ENCODE peak calls at places on chromosomes 12 and 14, in six cellular contexts. One of them, this sample, is unnamed.

GRCh38 chr14:24513009-24513408 is 4.9 kb upstream of the CMA1 start:
- DNase-seq in DND-41: peak
- DNase-seq in right lobe of liver: no peak
- DNase-seq in fibroblast of mammary gland: no peak
- DNase-seq in epithelial cell of esophagus: no peak
- DNase-seq in adrenal gland: no peak
- DNase-seq in this sample: peak

GRCh38 chr12:121513464-121514183 is 67.2 kb downstream of the KDM2B start:
- DNase-seq in adrenal gland: peak
- DNase-seq in right lobe of liver: peak
- DNase-seq in DND-41: peak
- DNase-seq in fibroblast of mammary gland: no peak
- DNase-seq in epithelial cell of esophagus: peak
- DNase-seq in this sample: peak

GRCh38 chr12:18752280-18752920 is 14.5 kb downstream of the CAPZA3 start:
- DNase-seq in fibroblast of mammary gland: peak
- DNase-seq in adrenal gland: peak
- DNase-seq in right lobe of liver: no peak
- DNase-seq in epithelial cell of esophagus: peak
- DNase-seq in DND-41: no peak
- DNase-seq in this sample: no peak

GRCh38 chr14:81384900-81385299 is 15.2 kb downstream of the STON2 start:
- DNase-seq in adrenal gland: no peak
- DNase-seq in epithelial cell of esophagus: peak
- DNase-seq in right lobe of liver: no peak
- DNase-seq in fibroblast of mammary gland: peak
- DNase-seq in DND-41: no peak
- DNase-seq in this sample: no peak

GRCh38 chr14:104246401-104247335 is 108.3 kb downstream of the KIF26A start:
- DNase-seq in fibroblast of mammary gland: no peak
- DNase-seq in DND-41: no peak
- DNase-seq in epithelial cell of esophagus: no peak
- DNase-seq in adrenal gland: peak
- DNase-seq in right lobe of liver: peak
- DNase-seq in this sample: no peak

GRCh38 chr12:40534828-40535227 is 157.4 kb upstream of the CNTN1 start:
- DNase-seq in fibroblast of mammary gland: no peak
- DNase-seq in right lobe of liver: no peak
- DNase-seq in epithelial cell of esophagus: no peak
- DNase-seq in DND-41: no peak
- DNase-seq in adrenal gland: no peak
- DNase-seq in this sample: no peak

GRCh38 chr12:2447861-2448260 is 346.9 kb upstream of the FKBP4 start:
- DNase-seq in epithelial cell of esophagus: no peak
- DNase-seq in adrenal gland: no peak
- DNase-seq in fibroblast of mammary gland: no peak
- DNase-seq in DND-41: no peak
- DNase-seq in right lobe of liver: no peak
- DNase-seq in this sample: no peak

GRCh38 chr14:91138511-91139359 is 24.9 kb downstream of the DGLUCY start:
- DNase-seq in epithelial cell of esophagus: peak
- DNase-seq in adrenal gland: no peak
- DNase-seq in fibroblast of mammary gland: peak
- DNase-seq in right lobe of liver: no peak
- DNase-seq in DND-41: peak
- DNase-seq in this sample: peak

GRCh38 chr12:1562813-1563412 is 31.5 kb downstream of the FBXL14 start:
- DNase-seq in DND-41: no peak
- DNase-seq in right lobe of liver: no peak
- DNase-seq in fibroblast of mammary gland: no peak
- DNase-seq in adrenal gland: no peak
- DNase-seq in epithelial cell of esophagus: peak
- DNase-seq in this sample: no peak

GRCh38 chr12:56931474-56931978 is 2.7 kb downstream of the SDR9C7 start:
- DNase-seq in right lobe of liver: no peak
- DNase-seq in adrenal gland: no peak
- DNase-seq in DND-41: peak
- DNase-seq in epithelial cell of esophagus: peak
- DNase-seq in fibroblast of mammary gland: peak
- DNase-seq in this sample: peak

GRCh38 chr12:909861-910260 is 39.6 kb downstream of the RAD52 start:
- DNase-seq in DND-41: no peak
- DNase-seq in fibroblast of mammary gland: no peak
- DNase-seq in epithelial cell of esophagus: no peak
- DNase-seq in adrenal gland: no peak
- DNase-seq in right lobe of liver: no peak
- DNase-seq in this sample: no peak

GRCh38 chr12:71652656-71653055 is 11.0 kb downstream of the ZFC3H1 start:
- DNase-seq in fibroblast of mammary gland: peak
- DNase-seq in DND-41: no peak
- DNase-seq in epithelial cell of esophagus: no peak
- DNase-seq in right lobe of liver: no peak
- DNase-seq in adrenal gland: no peak
- DNase-seq in this sample: no peak

GRCh38 chr12:77120156-77120555 is 54.8 kb upstream of the E2F7 start:
- DNase-seq in epithelial cell of esophagus: peak
- DNase-seq in fibroblast of mammary gland: peak
- DNase-seq in adrenal gland: no peak
- DNase-seq in DND-41: no peak
- DNase-seq in right lobe of liver: no peak
- DNase-seq in this sample: no peak

GRCh38 chr14:71103662-71104484 is 196.6 kb downstream of the PCNX1 start:
- DNase-seq in fibroblast of mammary gland: peak
- DNase-seq in right lobe of liver: no peak
- DNase-seq in adrenal gland: no peak
- DNase-seq in DND-41: peak
- DNase-seq in epithelial cell of esophagus: peak
- DNase-seq in this sample: no peak

GRCh38 chr14:92726933-92727262 is 21.5 kb downstream of the LGMN start:
- DNase-seq in adrenal gland: no peak
- DNase-seq in DND-41: no peak
- DNase-seq in right lobe of liver: no peak
- DNase-seq in fibroblast of mammary gland: no peak
- DNase-seq in epithelial cell of esophagus: no peak
- DNase-seq in this sample: no peak

GRCh38 chr12:125453751-125454150 is 388.5 kb downstream of the AACS start:
- DNase-seq in fibroblast of mammary gland: no peak
- DNase-seq in DND-41: no peak
- DNase-seq in right lobe of liver: no peak
- DNase-seq in epithelial cell of esophagus: no peak
- DNase-seq in adrenal gland: no peak
- DNase-seq in this sample: no peak

GRCh38 chr12:130043685-130044421 is 118.4 kb upstream of the FZD10 start:
- DNase-seq in fibroblast of mammary gland: no peak
- DNase-seq in adrenal gland: no peak
- DNase-seq in right lobe of liver: peak
- DNase-seq in DND-41: no peak
- DNase-seq in epithelial cell of esophagus: no peak
- DNase-seq in this sample: no peak

GRCh38 chr12:52007158-52007921 is 594 bp downstream of the TAMALIN start:
- DNase-seq in epithelial cell of esophagus: no peak
- DNase-seq in right lobe of liver: no peak
- DNase-seq in fibroblast of mammary gland: no peak
- DNase-seq in adrenal gland: no peak
- DNase-seq in DND-41: peak
- DNase-seq in this sample: peak

GRCh38 chr12:132285991-132286681 is 43.3 kb downstream of the GALNT9 start:
- DNase-seq in epithelial cell of esophagus: no peak
- DNase-seq in right lobe of liver: no peak
- DNase-seq in DND-41: no peak
- DNase-seq in adrenal gland: peak
- DNase-seq in fibroblast of mammary gland: peak
- DNase-seq in this sample: no peak

GRCh38 chr14:88993946-88994345 is 169.5 kb downstream of the TTC8 start:
- DNase-seq in epithelial cell of esophagus: peak
- DNase-seq in DND-41: no peak
- DNase-seq in fibroblast of mammary gland: peak
- DNase-seq in adrenal gland: no peak
- DNase-seq in right lobe of liver: no peak
- DNase-seq in this sample: no peak

GRCh38 chr14:35408026-35408425 is 3.5 kb upstream of the NFKBIA start:
- DNase-seq in epithelial cell of esophagus: no peak
- DNase-seq in fibroblast of mammary gland: no peak
- DNase-seq in right lobe of liver: no peak
- DNase-seq in DND-41: no peak
- DNase-seq in adrenal gland: no peak
- DNase-seq in this sample: no peak

GRCh38 chr12:43551971-43552559 is at the start of gene ADAMTS20:
- DNase-seq in adrenal gland: no peak
- DNase-seq in epithelial cell of esophagus: peak
- DNase-seq in right lobe of liver: no peak
- DNase-seq in DND-41: no peak
- DNase-seq in fibroblast of mammary gland: no peak
- DNase-seq in this sample: no peak

GRCh38 chr14:102421366-102422057 is 58.8 kb downstream of the TECPR2 start:
- DNase-seq in adrenal gland: peak
- DNase-seq in right lobe of liver: no peak
- DNase-seq in DND-41: no peak
- DNase-seq in epithelial cell of esophagus: no peak
- DNase-seq in fibroblast of mammary gland: no peak
- DNase-seq in this sample: no peak

GRCh38 chr12:33825986-33826602 is 196.2 kb upstream of the ALG10 start:
- DNase-seq in adrenal gland: no peak
- DNase-seq in DND-41: no peak
- DNase-seq in right lobe of liver: no peak
- DNase-seq in epithelial cell of esophagus: no peak
- DNase-seq in fibroblast of mammary gland: no peak
- DNase-seq in this sample: no peak

GRCh38 chr12:9742665-9743064 is 9.8 kb upstream of the CLECL1 start:
- DNase-seq in adrenal gland: no peak
- DNase-seq in fibroblast of mammary gland: no peak
- DNase-seq in epithelial cell of esophagus: no peak
- DNase-seq in right lobe of liver: no peak
- DNase-seq in DND-41: no peak
- DNase-seq in this sample: peak

GRCh38 chr12:107509421-107509820 is 176.2 kb upstream of the PWP1 start:
- DNase-seq in fibroblast of mammary gland: no peak
- DNase-seq in DND-41: no peak
- DNase-seq in epithelial cell of esophagus: no peak
- DNase-seq in adrenal gland: no peak
- DNase-seq in right lobe of liver: no peak
- DNase-seq in this sample: no peak

DNA sequence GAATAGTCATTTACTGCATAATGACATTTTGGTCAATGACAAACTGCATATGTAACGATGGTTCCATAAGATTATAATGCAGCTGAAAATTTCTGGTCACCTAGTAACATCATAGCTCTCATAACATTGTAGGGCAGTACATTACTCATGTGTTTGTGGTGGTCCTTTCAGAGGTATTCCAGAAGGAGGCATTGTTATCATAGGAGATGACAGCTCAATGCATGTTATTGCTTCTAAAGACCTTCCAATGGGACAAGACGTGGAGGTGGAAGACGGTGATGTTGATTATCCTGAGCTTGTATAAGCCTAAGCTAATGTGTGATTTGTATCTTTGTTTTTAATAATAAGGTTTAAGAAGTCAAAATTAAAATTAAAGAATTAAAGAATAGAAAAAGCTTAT is 43.8 kb upstream of the TSPAN11 start:
- DNase-seq in epithelial cell of esophagus: no peak
- DNase-seq in DND-41: no peak
- DNase-seq in right lobe of liver: no peak
- DNase-seq in adrenal gland: no peak
- DNase-seq in fibroblast of mammary gland: peak
- DNase-seq in this sample: no peak
- TF ChIP-seq CTCF in epithelial cell of esophagus: no peak
- TF ChIP-seq CTCF in DND-41: peak
- TF ChIP-seq CTCF in right lobe of liver: no peak
- TF ChIP-seq CTCF in adrenal gland: no peak
- TF ChIP-seq CTCF in fibroblast of mammary gland: peak
- TF ChIP-seq CTCF in this sample: no peak

GRCh38 chr14:30610719-30611388 is 11.3 kb upstream of the SCFD1 start:
- DNase-seq in epithelial cell of esophagus: peak
- DNase-seq in adrenal gland: peak
- DNase-seq in DND-41: peak
- DNase-seq in right lobe of liver: no peak
- DNase-seq in fibroblast of mammary gland: peak
- DNase-seq in this sample: peak
- TF ChIP-seq CTCF in epithelial cell of esophagus: peak
- TF ChIP-seq CTCF in adrenal gland: peak
- TF ChIP-seq CTCF in DND-41: peak
- TF ChIP-seq CTCF in right lobe of liver: peak
- TF ChIP-seq CTCF in fibroblast of mammary gland: peak
- TF ChIP-seq CTCF in this sample: no peak

DNA sequence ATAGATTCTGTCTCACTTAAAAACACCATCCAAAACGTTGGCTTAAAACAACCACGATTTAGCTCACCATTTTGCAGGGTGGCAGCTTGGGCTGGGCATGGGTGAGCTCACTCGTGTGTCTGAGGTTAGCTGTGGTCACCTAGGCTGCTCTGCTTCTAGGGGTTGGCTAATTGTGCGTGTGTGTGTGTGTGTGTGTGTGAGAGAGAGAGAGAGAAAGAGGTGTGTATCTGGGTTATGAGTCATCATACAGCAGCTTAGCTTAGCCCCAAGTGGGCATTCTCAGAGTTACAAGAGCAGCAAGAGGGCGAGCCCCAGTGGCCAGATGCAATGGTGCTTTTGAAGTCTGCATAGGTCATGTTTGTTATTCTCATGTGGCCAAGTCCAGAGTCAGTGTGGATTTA is 6.0 kb downstream of the FBXW8 start:
- DNase-seq in fibroblast of mammary gland: peak
- DNase-seq in DND-41: peak
- DNase-seq in epithelial cell of esophagus: peak
- DNase-seq in adrenal gland: peak
- DNase-seq in right lobe of liver: no peak
- DNase-seq in this sample: peak
- TF ChIP-seq CTCF in fibroblast of mammary gland: peak
- TF ChIP-seq CTCF in DND-41: peak
- TF ChIP-seq CTCF in epithelial cell of esophagus: peak
- TF ChIP-seq CTCF in adrenal gland: peak
- TF ChIP-seq CTCF in right lobe of liver: no peak
- TF ChIP-seq CTCF in this sample: no peak

DNA sequence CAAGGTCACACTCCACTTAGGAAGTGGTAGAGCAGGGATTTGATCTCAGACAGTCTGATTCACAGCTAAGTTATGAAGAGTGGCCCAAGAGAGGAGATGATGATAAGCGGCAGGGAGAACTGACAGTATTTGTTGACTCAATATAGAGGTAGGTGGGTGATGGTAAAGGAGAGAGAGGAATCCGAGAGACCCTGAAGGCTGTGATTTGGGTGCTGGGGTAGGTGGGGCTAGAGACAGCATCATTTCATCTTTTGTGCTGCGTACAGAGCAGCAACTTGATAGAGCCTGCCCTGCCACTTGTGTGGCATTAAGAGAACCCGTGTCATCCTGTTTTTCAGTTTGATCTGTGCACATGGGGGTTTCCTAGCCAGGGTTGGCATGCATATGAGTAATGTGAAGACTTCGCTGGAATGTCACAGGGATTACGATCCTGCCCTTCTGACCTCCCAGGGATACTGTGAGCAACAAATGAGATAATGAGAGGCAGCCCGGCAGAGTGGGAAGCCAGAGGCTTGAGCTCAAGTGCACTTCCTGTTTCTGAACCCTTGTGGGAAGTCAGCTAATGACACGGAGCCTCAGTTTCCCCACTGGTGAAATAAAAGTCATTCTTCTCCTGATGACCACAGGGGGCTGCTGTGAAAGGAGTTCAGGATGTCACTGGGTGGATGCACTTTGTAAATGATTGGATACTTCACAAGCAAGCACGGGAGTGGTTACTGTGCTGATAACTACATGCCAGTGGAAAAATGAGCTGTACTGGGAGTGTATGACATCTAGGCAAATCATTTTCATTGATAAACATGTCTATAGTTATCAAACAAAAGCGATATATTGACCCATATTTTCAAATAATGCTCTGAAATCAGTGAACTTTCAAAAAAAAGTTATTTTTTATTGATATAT is 59.5 kb upstream of the IGF1 start:
- DNase-seq in epithelial cell of esophagus: peak
- DNase-seq in right lobe of liver: no peak
- DNase-seq in fibroblast of mammary gland: peak
- DNase-seq in DND-41: no peak
- DNase-seq in adrenal gland: no peak
- DNase-seq in this sample: no peak
- TF ChIP-seq CTCF in epithelial cell of esophagus: no peak
- TF ChIP-seq CTCF in right lobe of liver: no peak
- TF ChIP-seq CTCF in fibroblast of mammary gland: no peak
- TF ChIP-seq CTCF in DND-41: no peak
- TF ChIP-seq CTCF in adrenal gland: no peak
- TF ChIP-seq CTCF in this sample: no peak